ENCODE peak calls at places on chromosomes 16 and 17, in four cellular contexts. L is activated CD4-positive, alpha-beta T cell treated with anti-CD3 and anti-CD28 coated beads for 36 hours; M is effector CD4-positive, alpha-beta T cell; P is fibroblast of gingiva. Y is an unnamed sample.

GRCh38 chr17:10149573-10150399 is 48.6 kb downstream of the GAS7 start:
- DNase-seq in L (no peak), M (no peak), P (peak; percentile 64), Y (no peak)

GRCh38 chr17:38742431-38743308 is 5.5 kb downstream of the PCGF2 start:
- DNase-seq in L (no peak), M (no peak), P (peak; percentile 90), Y (no peak)

GRCh38 chr16:87956169-87956770 is 5.0 kb downstream of the BANP start:
- DNase-seq in L (peak; percentile 89), M (peak; percentile 73), P (peak; percentile 17), Y (peak; percentile 58)

GRCh38 chr17:82120148-82120547 is 22.1 kb upstream of the FASN start:
- DNase-seq in L (peak; percentile 68), M (no peak), P (peak; percentile 63), Y (no peak)

GRCh38 chr17:35089846-35090193 is 26.3 kb upstream of the RFFL start:
- DNase-seq in L (peak; percentile 66), M (peak; percentile 13), P (no peak), Y (no peak)

GRCh38 chr17:17700251-17700969 is 19.2 kb downstream of the RAI1 start:
- DNase-seq in L (no peak), M (no peak), P (no peak), Y (no peak)

GRCh38 chr17:80565347-80566053 is 20.9 kb downstream of the RPTOR start:
- DNase-seq in L (no peak), M (no peak), P (no peak), Y (no peak)

GRCh38 chr17:5562661-5563360 is 21.5 kb downstream of the NLRP1 start:
- DNase-seq in L (no peak), M (no peak), P (no peak), Y (no peak)

GRCh38 chr16:56781565-56781964 is 51.6 kb downstream of the NUP93 start:
- DNase-seq in L (no peak), M (no peak), P (no peak), Y (no peak)

GRCh38 chr17:32584792-32585191 is 98.0 kb downstream of the CDK5R1 start:
- DNase-seq in L (no peak), M (no peak), P (peak; percentile 74), Y (no peak)

Y was measured in T-helper 9 cell.